ENCODE peak calls at places on chromosomes 7 and 10, in five cellular contexts. L, I, Y, A and G are unnamed samples.

GRCh38 chr10:49614242-49615198 is 683 bp downstream of the CHAT start:
- DNase-seq in I (no peak), L (no peak), Y (no peak), A (no peak), G (no peak)

GRCh38 chr7:47046949-47047348 is 535.0 kb downstream of the TNS3 start:
- DNase-seq in I (no peak), L (no peak), Y (no peak), A (no peak), G (no peak)

GRCh38 chr7:13989944-13990295 is 454 bp upstream of the ETV1 start:
- DNase-seq in Y (no peak), I (no peak), A (no peak), L (no peak), G (no peak)

GRCh38 chr10:24806262-24806661 is 82.6 kb upstream of the ARHGAP21 start:
- DNase-seq in L (no peak), I (no peak), A (no peak), Y (no peak), G (no peak)

GRCh38 chr10:43237631-43238446 is 29.0 kb downstream of the RASGEF1A start:
- DNase-seq in Y (no peak), I (no peak), L (no peak), A (peak), G (no peak)

GRCh38 chr10:69215405-69216176 is 4.5 kb upstream of the HKDC1 start:
- DNase-seq in L (no peak), Y (no peak), I (no peak), A (no peak), G (no peak)

GRCh38 chr7:129271500-129272355 is 46.9 kb downstream of the AHCYL2 start:
- DNase-seq in A (no peak), I (peak), Y (peak), L (no peak), G (peak)

GRCh38 chr10:74923556-74923955 is 97.2 kb downstream of the KAT6B start:
- DNase-seq in I (no peak), Y (no peak), A (no peak), L (no peak), G (peak)

GRCh38 chr7:84200859-84201258 is 6.3 kb upstream of the SEMA3A start:
- DNase-seq in L (no peak), A (no peak), Y (no peak), I (peak), G (peak)

GRCh38 chr10:114442115-114442630 is 37.9 kb upstream of the AFAP1L2 start:
- DNase-seq in Y (no peak), L (no peak), A (no peak), I (no peak), G (no peak)

GRCh38 chr10:63521389-63522128 is at the start of gene REEP3:
- DNase-seq in A (peak), I (peak), L (peak), Y (peak), G (peak)

GRCh38 chr7:84447636-84448293 is 253.2 kb upstream of the SEMA3A start:
- DNase-seq in A (no peak), L (no peak), I (no peak), Y (no peak), G (no peak)

GRCh38 chr7:13336227-13336626 is 648.8 kb downstream of the ARL4A start:
- DNase-seq in A (no peak), L (peak), I (peak), Y (no peak), G (peak)

GRCh38 chr10:17768957-17769356 is 17.0 kb downstream of the TMEM236 start:
- DNase-seq in A (no peak), L (no peak), Y (no peak), I (peak), G (peak)

GRCh38 chr10:66535418-66535817 is 390.4 kb upstream of the LRRTM3 start:
- DNase-seq in I (no peak), Y (no peak), A (no peak), L (no peak), G (no peak)

GRCh38 chr10:113557389-113558321 is 4.8 kb downstream of the HABP2 start:
- DNase-seq in A (no peak), I (no peak), L (no peak), Y (no peak), G (no peak)

GRCh38 chr10:42975558-42976352 is 101.1 kb upstream of the RET start:
- DNase-seq in L (no peak), I (no peak), A (peak), Y (no peak), G (no peak)

GRCh38 chr10:119041332-119041731 is 11.8 kb downstream of the NANOS1 start:
- DNase-seq in Y (no peak), A (no peak), I (no peak), L (no peak), G (no peak)

GRCh38 chr10:49000437-49001398 is 61.1 kb upstream of the LRRC18 start:
- DNase-seq in L (no peak), I (no peak), A (no peak), Y (no peak), G (no peak)

GRCh38 chr7:2873686-2874551 is 29.8 kb upstream of the GNA12 start:
- DNase-seq in Y (no peak), A (no peak), L (peak), I (peak), G (peak)

GRCh38 chr10:74816824-74817498 is 9.4 kb upstream of the KAT6B start:
- DNase-seq in L (no peak), Y (no peak), A (no peak), I (peak), G (no peak)

GRCh38 chr10:35005868-35006267 is 84.3 kb downstream of the CUL2 start:
- DNase-seq in I (peak), Y (no peak), A (no peak), L (peak), G (peak)

GRCh38 chr10:24168258-24169170 is 40.4 kb upstream of the KIAA1217 start:
- DNase-seq in I (no peak), Y (no peak), L (no peak), A (no peak), G (no peak)

GRCh38 chr10:70175516-70175915 is 5.2 kb upstream of the SAR1A start:
- DNase-seq in Y (no peak), A (no peak), I (no peak), L (no peak), G (no peak)

GRCh38 chr10:117545141-117546019 is 2.8 kb downstream of the EMX2 start:
- DNase-seq in I (no peak), A (no peak), L (no peak), Y (no peak), G (peak)

GRCh38 chr10:103870503-103870902 is 15.1 kb upstream of the SH3PXD2A start:
- DNase-seq in A (no peak), Y (no peak), L (no peak), I (peak), G (peak)

GRCh38 chr10:4767033-4767814 is 58.8 kb upstream of the AKR1E2 start:
- DNase-seq in I (peak), L (no peak), A (peak), Y (no peak), G (peak)

GRCh38 chr7:114269714-114270113 is 144.9 kb upstream of the FOXP2 start:
- DNase-seq in A (no peak), L (no peak), I (no peak), Y (no peak), G (no peak)

GRCh38 chr7:37349979-37350590 is 98.6 kb downstream of the ELMO1 start:
- DNase-seq in Y (no peak), L (no peak), I (no peak), A (no peak), G (no peak)

GRCh38 chr10:2477154-2477553 is 590.2 kb upstream of the PFKP start:
- DNase-seq in Y (no peak), I (no peak), A (no peak), L (no peak), G (no peak)

GRCh38 chr10:17235136-17235535 is 7.1 kb downstream of the VIM start:
- DNase-seq in Y (no peak), I (peak), A (no peak), L (no peak), G (peak)

GRCh38 chr7:44184221-44184873 is 4.9 kb downstream of the GCK start:
- DNase-seq in A (no peak), L (peak), I (peak), Y (no peak), G (peak)

GRCh38 chr7:33789871-33790270 is 115.5 kb upstream of the BMPER start:
- DNase-seq in I (no peak), A (no peak), Y (no peak), L (no peak), G (no peak)

GRCh38 chr7:80095545-80095944 is 39.1 kb upstream of the GNAI1 start:
- DNase-seq in Y (no peak), I (peak), L (no peak), A (no peak), G (peak)

GRCh38 chr7:99120916-99121315 is 23.0 kb downstream of the SMURF1 start:
- DNase-seq in Y (no peak), I (no peak), A (no peak), L (no peak), G (peak)

GRCh38 chr7:127997226-127997922 is 33.9 kb downstream of the LRRC4 start:
- DNase-seq in L (no peak), Y (no peak), A (no peak), I (no peak), G (peak)